ENCODE peak calls at places on chromosomes 4 and X, in eight cellular contexts. Y, L, A, H, U, N, Q and O are unnamed samples.

GRCh38 chrX:66001596-66001995 is 38.3 kb downstream of the VSIG4 start:
- DNase-seq in U (no peak), N (no peak), L (no peak), Y (no peak), A (no peak), Q (no peak), H (no peak), O (no peak)

GRCh38 chr4:1206299-1207156 is 34.1 kb upstream of the SPON2 start:
- DNase-seq in L (no peak), H (no peak), N (no peak), Y (peak), U (no peak), Q (no peak), A (peak), O (no peak)

GRCh38 chr4:83112678-83113428 is 1.7 kb downstream of the PLAC8 start:
- DNase-seq in N (no peak), H (no peak), Q (no peak), L (no peak), Y (no peak), A (peak), U (peak), O (no peak)

GRCh38 chr4:78293841-78294301 is 236.7 kb downstream of the FRAS1 start:
- DNase-seq in A (no peak), Y (no peak), Q (peak), U (peak), N (no peak), H (no peak), L (peak), O (no peak)

GRCh38 chr4:73707918-73708577 is 32.3 kb upstream of the CXCL8 start:
- DNase-seq in H (no peak), Y (peak), L (peak), Q (peak), U (no peak), A (no peak), N (peak), O (no peak)

GRCh38 chrX:51697397-51697796 is 12.9 kb upstream of the CENPVL1 start:
- DNase-seq in L (no peak), Y (no peak), H (no peak), Q (no peak), A (no peak), N (no peak), U (no peak), O (no peak)

GRCh38 chrX:101009086-101009485 is 39.6 kb downstream of the ARL13A start:
- DNase-seq in A (no peak), U (no peak), Y (no peak), H (no peak), Q (no peak), N (no peak), L (no peak), O (no peak)

GRCh38 chr4:173871643-173872042 is 341.6 kb upstream of the HAND2 start:
- DNase-seq in H (no peak), Q (no peak), L (no peak), Y (no peak), N (no peak), A (no peak), U (no peak), O (no peak)

GRCh38 chrX:148310402-148311200 is 189.8 kb upstream of the AFF2 start:
- DNase-seq in U (no peak), A (peak), Y (no peak), L (no peak), H (peak), Q (no peak), N (no peak), O (no peak)

GRCh38 chr4:973431-974397 is at the start of gene DGKQ:
- DNase-seq in N (peak), Q (peak), H (peak), Y (peak), U (peak), A (peak), L (peak), O (peak)

GRCh38 chr4:1172971-1173757 is 781 bp upstream of the SPON2 start:
- DNase-seq in L (peak), U (no peak), Y (peak), A (no peak), Q (peak), N (peak), H (no peak), O (no peak)

GRCh38 chr4:41757521-41758156 is 9.1 kb upstream of the PHOX2B start:
- DNase-seq in Q (peak), Y (no peak), A (no peak), H (no peak), N (no peak), U (no peak), L (peak), O (no peak)

GRCh38 chr4:163681208-163681821 is 186.8 kb downstream of the TMA16 start:
- DNase-seq in Y (no peak), H (no peak), U (no peak), A (no peak), L (peak), N (no peak), Q (peak), O (peak)

GRCh38 chrX:68980906-68981616 is 152.2 kb downstream of the EFNB1 start:
- DNase-seq in H (no peak), U (no peak), L (no peak), Y (no peak), Q (no peak), A (no peak), N (no peak), O (no peak)

GRCh38 chr4:153757407-153757806 is 2.4 kb downstream of the RNF175 start:
- DNase-seq in U (no peak), N (no peak), L (no peak), H (no peak), Y (no peak), Q (no peak), A (no peak), O (no peak)

GRCh38 chr4:7034262-7035081 is 8.7 kb upstream of the TADA2B start:
- DNase-seq in Y (no peak), Q (peak), N (peak), H (no peak), L (peak), A (no peak), U (no peak), O (no peak)

GRCh38 chr4:82429728-82430192 is 502 bp downstream of the HNRNPDL start:
- DNase-seq in A (no peak), Q (peak), N (no peak), H (no peak), U (no peak), Y (no peak), L (peak), O (no peak)

GRCh38 chr4:73740353-73740778 is at the start of gene CXCL8:
- DNase-seq in A (no peak), Q (peak), N (peak), U (no peak), Y (no peak), H (no peak), L (peak), O (no peak)

GRCh38 chrX:120000490-120001246 is 57.1 kb upstream of the NKAP start:
- DNase-seq in A (no peak), N (no peak), L (no peak), H (no peak), Q (peak), Y (no peak), U (no peak), O (no peak)

GRCh38 chrX:19121898-19122640 is at the start of gene ADGRG2:
- DNase-seq in N (peak), L (peak), H (no peak), Y (peak), Q (peak), U (no peak), A (no peak), O (no peak)

GRCh38 chrX:44022964-44023363 is 49.8 kb upstream of the NDP start:
- DNase-seq in Y (no peak), N (no peak), L (no peak), A (no peak), U (no peak), Q (no peak), H (no peak), O (no peak)

GRCh38 chr4:39083164-39083563 is 21.1 kb downstream of the KLHL5 start:
- DNase-seq in Q (peak), U (peak), Y (no peak), L (peak), A (no peak), H (no peak), N (no peak), O (no peak)

GRCh38 chrX:108270739-108271396 is 167.4 kb downstream of the COL4A6 start:
- DNase-seq in Y (no peak), U (no peak), Q (peak), H (no peak), N (no peak), A (no peak), L (peak), O (no peak)

GRCh38 chr4:89245459-89245858 is 62.1 kb downstream of the GPRIN3 start:
- DNase-seq in Y (no peak), L (no peak), A (no peak), Q (no peak), H (no peak), U (no peak), N (no peak), O (no peak)

GRCh38 chr4:12679217-12679616 is 804.9 kb downstream of the RAB28 start:
- DNase-seq in A (no peak), H (no peak), N (no peak), Q (peak), Y (no peak), U (no peak), L (peak), O (no peak)

GRCh38 chr4:53192017-53192416 is 173.8 kb downstream of the SCFD2 start:
- DNase-seq in Y (no peak), Q (no peak), H (no peak), U (no peak), A (no peak), N (no peak), L (no peak), O (no peak)

GRCh38 chrX:78753571-78753970 is 6.1 kb downstream of the LPAR4 start:
- DNase-seq in N (no peak), Y (no peak), H (no peak), U (no peak), A (no peak), L (no peak), Q (peak), O (no peak)

GRCh38 chrX:30620980-30621716 is 32.1 kb upstream of the GK start:
- DNase-seq in Q (peak), Y (peak), N (peak), A (no peak), L (peak), U (peak), H (no peak), O (no peak)

GRCh38 chr4:107863850-107864371 is 39.2 kb downstream of the SGMS2 start:
- DNase-seq in Y (no peak), L (peak), A (no peak), N (no peak), H (no peak), U (no peak), Q (peak), O (no peak)

GRCh38 chrX:53374923-53375322 is 47.5 kb downstream of the SMC1A start:
- DNase-seq in U (no peak), A (no peak), N (no peak), Q (no peak), Y (no peak), H (no peak), L (no peak), O (no peak)

GRCh38 chr4:110550260-110550659 is 72.6 kb downstream of the PITX2 start:
- DNase-seq in N (no peak), Q (peak), L (peak), A (no peak), H (no peak), Y (no peak), U (no peak), O (no peak)